ENCODE peak calls at places on chromosomes 1 and 21, in seven cellular contexts. E is fibroblast of pulmonary artery; S is neural progenitor cell; O is HAP-1; V is effector memory CD4-positive, alpha-beta T cell; J is lower lobe of right lung; I is ovary. K is an unnamed sample.

GRCh38 chr1:36881071-36881405 is 153.3 kb downstream of the GRIK3 start:
- DNase-seq in E (no peak), S (no peak), O (no peak), V (no peak), J (peak), I (no peak), K (no peak)

GRCh38 chr21:32380940-32381339 is 11.9 kb downstream of the URB1 start:
- DNase-seq in E (no peak), S (no peak), O (no peak), V (no peak), J (no peak), I (no peak), K (peak)

GRCh38 chr1:231194843-231195516 is 33.1 kb downstream of the TRIM67 start:
- DNase-seq in E (no peak), S (no peak), O (no peak), V (no peak), J (no peak), I (no peak), K (no peak)

GRCh38 chr1:50474859-50475809 is 51.9 kb upstream of the DMRTA2 start:
- DNase-seq in E (no peak), S (peak), O (no peak), V (no peak), J (no peak), I (no peak), K (no peak)

GRCh38 chr1:239920214-239920613 is 171.5 kb upstream of the FMN2 start:
- DNase-seq in E (no peak), S (no peak), O (no peak), V (no peak), J (no peak), I (no peak), K (no peak)

GRCh38 chr21:36994501-36995189 is 11.9 kb upstream of the RIPPLY3 start:
- DNase-seq in E (peak), S (peak), O (no peak), V (no peak), J (no peak), I (no peak), K (no peak)

GRCh38 chr1:51551848-51552296 is 32.8 kb upstream of the EPS15 start:
- DNase-seq in E (no peak), S (no peak), O (no peak), V (no peak), J (no peak), I (no peak), K (no peak)

GRCh38 chr1:31371121-31371520 is 1.8 kb downstream of the FABP3 start:
- DNase-seq in E (no peak), S (no peak), O (no peak), V (no peak), J (no peak), I (no peak), K (no peak)

GRCh38 chr1:156124557-156125483 is 10.3 kb downstream of the LMNA start:
- DNase-seq in E (no peak), S (no peak), O (no peak), V (peak), J (peak), I (no peak), K (peak)

GRCh38 chr1:241408170-241408569 is 51.2 kb upstream of the RGS7 start:
- DNase-seq in E (peak), S (peak), O (no peak), V (no peak), J (no peak), I (no peak), K (no peak)

GRCh38 chr1:222307621-222308020 is 240.3 kb downstream of the HHIPL2 start:
- DNase-seq in E (no peak), S (no peak), O (no peak), V (no peak), J (no peak), I (no peak), K (no peak)

GRCh38 chr1:172708452-172708851 is 49.5 kb downstream of the FASLG start:
- DNase-seq in E (no peak), S (no peak), O (no peak), V (no peak), J (no peak), I (no peak), K (no peak)

GRCh38 chr1:2247760-2248126 is 19.6 kb downstream of the SKI start:
- DNase-seq in E (no peak), S (no peak), O (no peak), V (no peak), J (peak), I (no peak), K (no peak)

GRCh38 chr1:117967472-117967871 is 37.9 kb downstream of the WDR3 start:
- DNase-seq in E (peak), S (peak), O (peak), V (no peak), J (no peak), I (no peak), K (no peak)

GRCh38 chr1:111332190-111332589 is 41.5 kb downstream of the CHIA start:
- DNase-seq in E (no peak), S (no peak), O (no peak), V (no peak), J (no peak), I (no peak), K (no peak)

GRCh38 chr1:42332877-42333276 is 2.2 kb downstream of the FOXJ3 start:
- DNase-seq in E (no peak), S (no peak), O (no peak), V (no peak), J (no peak), I (no peak), K (no peak)
- H3K4me3 ChIP-seq in E (peak), S (peak), O (peak), V (no peak), J (peak), I (no peak), K (no peak)

GRCh38 chr21:44439211-44439600 is 16.1 kb upstream of the LRRC3 start:
- DNase-seq in E (no peak), S (no peak), O (no peak), V (no peak), J (no peak), I (peak), K (no peak)
- H3K4me3 ChIP-seq in E (no peak), S (no peak), O (no peak), V (no peak), J (no peak), I (no peak), K (no peak)

GRCh38 chr1:85465099-85465790 is at the start of gene DDAH1:
- DNase-seq in E (peak), S (peak), O (peak), V (no peak), J (peak), I (peak), K (peak)
- H3K4me3 ChIP-seq in E (peak), S (peak), O (peak), V (peak), J (peak), I (peak), K (peak)

GRCh38 chr1:177181631-177182291 is 11.0 kb downstream of the BRINP2 start:
- DNase-seq in E (peak), S (peak), O (peak), V (no peak), J (peak), I (peak), K (no peak)
- H3K4me3 ChIP-seq in E (no peak), S (peak), O (no peak), V (no peak), J (peak), I (no peak), K (no peak)

DNA sequence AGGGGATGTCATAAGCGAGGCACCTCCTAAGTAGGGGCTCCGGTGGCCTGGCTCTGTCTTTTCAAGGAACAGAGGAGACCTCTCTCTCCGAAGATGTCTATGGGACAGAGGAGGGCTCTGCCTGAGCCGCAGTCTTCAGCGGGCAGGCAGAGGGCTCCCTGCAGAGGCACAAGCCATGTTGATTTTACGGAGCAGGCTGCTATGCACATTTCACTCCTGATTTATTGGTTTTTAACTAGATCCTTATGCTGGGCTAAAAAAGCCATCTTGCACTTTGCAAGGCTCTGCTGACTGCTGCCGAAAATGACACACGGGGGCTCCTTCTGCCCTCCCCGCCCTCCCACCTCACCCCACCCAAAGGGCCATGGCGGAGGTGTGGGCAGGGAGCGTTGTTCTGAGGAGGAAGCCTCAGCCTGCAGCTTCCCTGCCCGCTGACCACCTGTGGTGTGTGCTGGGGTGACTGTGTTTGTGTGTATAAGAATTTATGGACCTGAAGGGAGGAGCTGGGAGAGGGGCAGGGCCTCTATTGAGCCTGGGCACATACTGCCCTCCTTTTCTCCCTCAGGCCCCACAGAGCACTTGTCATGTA is 71.2 kb downstream of the FOXD2 start:
- DNase-seq in E (no peak), S (peak), O (no peak), V (no peak), J (no peak), I (no peak), K (no peak)
- H3K4me3 ChIP-seq in E (no peak), S (peak), O (no peak), V (peak), J (peak), I (peak), K (no peak)